ENCODE peak calls at places on chromosomes 6 and 20, in four cellular contexts. One of them, this sample, is unnamed.

GRCh38 chr6:44040786-44041185 is 86.5 kb downstream of the MRPL14 start:
- DNase-seq in sigmoid colon: peak; percentile 21
- DNase-seq in kidney epithelial cell: no peak
- DNase-seq in NCI-H1105 treated with DMSO at 0.1 percent for 48 hours: no peak
- DNase-seq in this sample: no peak

GRCh38 chr6:7042056-7042653 is 65.6 kb upstream of the RREB1 start:
- DNase-seq in sigmoid colon: no peak
- DNase-seq in kidney epithelial cell: no peak
- DNase-seq in NCI-H1105 treated with DMSO at 0.1 percent for 48 hours: no peak
- DNase-seq in this sample: peak; percentile 41

GRCh38 chr6:1817033-1817761 is 207.5 kb downstream of the FOXC1 start:
- DNase-seq in sigmoid colon: no peak
- DNase-seq in kidney epithelial cell: no peak
- DNase-seq in NCI-H1105 treated with DMSO at 0.1 percent for 48 hours: no peak
- DNase-seq in this sample: peak; percentile 78

GRCh38 chr20:60036346-60037119 is 78.3 kb downstream of the CDH26 start:
- DNase-seq in sigmoid colon: no peak
- DNase-seq in kidney epithelial cell: no peak
- DNase-seq in NCI-H1105 treated with DMSO at 0.1 percent for 48 hours: no peak
- DNase-seq in this sample: no peak

GRCh38 chr20:22465622-22466446 is 118.5 kb downstream of the FOXA2 start:
- DNase-seq in sigmoid colon: no peak
- DNase-seq in kidney epithelial cell: no peak
- DNase-seq in NCI-H1105 treated with DMSO at 0.1 percent for 48 hours: no peak
- DNase-seq in this sample: no peak

GRCh38 chr6:163281661-163282060 is 132.9 kb upstream of the QKI start:
- DNase-seq in sigmoid colon: no peak
- DNase-seq in kidney epithelial cell: no peak
- DNase-seq in NCI-H1105 treated with DMSO at 0.1 percent for 48 hours: no peak
- DNase-seq in this sample: no peak

GRCh38 chr20:2729791-2730190 is 37.2 kb downstream of the EBF4 start:
- DNase-seq in sigmoid colon: no peak
- DNase-seq in kidney epithelial cell: no peak
- DNase-seq in NCI-H1105 treated with DMSO at 0.1 percent for 48 hours: no peak
- DNase-seq in this sample: peak; percentile 11

GRCh38 chr20:57023997-57024396 is 242.4 kb downstream of the BMP7 start:
- DNase-seq in sigmoid colon: no peak
- DNase-seq in kidney epithelial cell: no peak
- DNase-seq in NCI-H1105 treated with DMSO at 0.1 percent for 48 hours: no peak
- DNase-seq in this sample: no peak

GRCh38 chr6:26366504-26366903 is 1.5 kb downstream of the BTN3A2 start:
- DNase-seq in sigmoid colon: no peak
- DNase-seq in kidney epithelial cell: no peak
- DNase-seq in NCI-H1105 treated with DMSO at 0.1 percent for 48 hours: no peak
- DNase-seq in this sample: no peak